ENCODE peak calls at places on chromosomes 4 and X, in seven cellular contexts. O, T, B, R, D, K and Y are unnamed samples.

GRCh38 chrX:150365953-150366911 is 3.1 kb downstream of the MAMLD1 start:
- DNase-seq in R (no peak), D (peak), K (peak), O (no peak), T (peak), B (no peak), Y (no peak)

GRCh38 chrX:10423716-10424115 is 196.7 kb downstream of the MID1 start:
- DNase-seq in R (no peak), B (no peak), T (no peak), O (no peak), K (no peak), D (no peak), Y (no peak)

GRCh38 chr4:71366776-71367175 is 28.0 kb downstream of the SLC4A4 start:
- DNase-seq in R (no peak), T (no peak), O (no peak), K (no peak), B (no peak), D (no peak), Y (no peak)

GRCh38 chr4:74109894-74110605 is 11.1 kb upstream of the CXCL2 start:
- DNase-seq in O (no peak), B (no peak), D (no peak), K (no peak), T (no peak), R (no peak), Y (no peak)

GRCh38 chr4:117941611-117942010 is 92.7 kb upstream of the NDST3 start:
- DNase-seq in T (no peak), B (no peak), K (no peak), O (no peak), R (no peak), D (no peak), Y (no peak)

GRCh38 chr4:81314897-81315470 is 100.0 kb upstream of the PRKG2 start:
- DNase-seq in T (no peak), B (no peak), K (no peak), R (no peak), D (no peak), O (no peak), Y (no peak)

GRCh38 chr4:73608677-73609594 is 11.3 kb downstream of the RASSF6 start:
- DNase-seq in D (no peak), O (no peak), R (no peak), B (no peak), K (no peak), T (no peak), Y (no peak)

GRCh38 chr4:120304801-120305200 is 238.2 kb upstream of the MAD2L1 start:
- DNase-seq in T (no peak), B (no peak), R (no peak), D (no peak), K (no peak), O (no peak), Y (no peak)